ENCODE peak calls at places on chromosomes 4 and X, in seven cellular contexts. N, C, V, P, T, L and W are unnamed samples.

GRCh38 chrX:352582-353314 is 34.0 kb downstream of the PPP2R3B start:
- DNase-seq in N (no peak), C (no peak), V (no peak), P (no peak), T (no peak), L (no peak), W (no peak)

GRCh38 chr4:124230268-124230667 is 482.3 kb downstream of the ANKRD50 start:
- DNase-seq in N (no peak), C (no peak), V (no peak), P (no peak), T (no peak), L (no peak), W (peak; percentile 58)

GRCh38 chr4:182925298-182925738 is 8.1 kb upstream of the DCTD start:
- DNase-seq in N (peak; percentile 84), C (peak; percentile 83), V (peak; percentile 86), P (peak; percentile 91), T (peak; percentile 40), L (peak; percentile 90), W (peak; percentile 77)

GRCh38 chrX:14029039-14029424 is 660 bp downstream of the GEMIN8 start:
- DNase-seq in N (no peak), C (peak; percentile 24), V (peak; percentile 22), P (no peak), T (no peak), L (peak; percentile 19), W (no peak)

GRCh38 chr4:169311643-169312365 is 41.0 kb upstream of the SH3RF1 start:
- DNase-seq in N (peak; percentile 71), C (peak; percentile 81), V (peak; percentile 19), P (peak; percentile 66), T (peak; percentile 60), L (peak; percentile 20), W (peak; percentile 53)

GRCh38 chr4:38082424-38083374 is 122.5 kb downstream of the PTTG2 start:
- DNase-seq in N (no peak), C (no peak), V (no peak), P (no peak), T (peak; percentile 84), L (no peak), W (peak; percentile 50)

GRCh38 chrX:71515039-71515398 is 17.9 kb upstream of the OGT start:
- DNase-seq in N (no peak), C (no peak), V (no peak), P (no peak), T (peak; percentile 37), L (no peak), W (peak; percentile 38)

GRCh38 chrX:10821293-10821692 is 200.9 kb upstream of the MID1 start:
- DNase-seq in N (no peak), C (no peak), V (no peak), P (no peak), T (no peak), L (no peak), W (no peak)

GRCh38 chr4:146446555-146446954 is 75.2 kb downstream of the SLC10A7 start:
- DNase-seq in N (no peak), C (no peak), V (no peak), P (no peak), T (no peak), L (no peak), W (no peak)

GRCh38 chr4:146453192-146453591 is 68.5 kb downstream of the SLC10A7 start:
- DNase-seq in N (no peak), C (no peak), V (no peak), P (no peak), T (no peak), L (no peak), W (no peak)

GRCh38 chr4:146445198-146446150 is 76.3 kb downstream of the SLC10A7 start:
- DNase-seq in N (no peak), C (no peak), V (no peak), P (no peak), T (no peak), L (no peak), W (no peak)

DNA sequence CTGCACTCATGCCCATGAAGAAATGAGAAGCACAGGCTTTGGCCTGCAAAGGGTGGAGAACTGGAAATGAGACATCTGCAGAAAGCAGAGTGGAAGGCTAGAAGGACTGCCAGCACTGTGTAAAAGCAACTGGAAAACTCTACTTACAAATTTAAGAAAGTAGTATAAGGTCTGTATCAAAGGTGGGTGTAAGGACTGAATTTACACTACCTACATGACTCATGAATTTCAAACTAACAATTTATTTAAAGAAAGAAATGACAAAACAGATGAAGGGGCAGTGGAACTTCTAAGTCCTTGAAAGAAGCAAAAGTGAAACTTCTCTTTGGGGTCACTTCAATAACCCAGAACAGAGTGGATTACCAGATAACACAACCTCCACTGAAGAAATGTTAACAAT is 71.2 kb downstream of the SLC10A7 start:
- DNase-seq in N (no peak), C (no peak), V (no peak), P (no peak), T (peak; percentile 10), L (peak; percentile 70), W (no peak)
- TF ChIP-seq EZH2phosphoT487 in N (no peak), C (no peak), V (no peak), P (no peak), T (no peak), L (no peak), W (no peak)

DNA sequence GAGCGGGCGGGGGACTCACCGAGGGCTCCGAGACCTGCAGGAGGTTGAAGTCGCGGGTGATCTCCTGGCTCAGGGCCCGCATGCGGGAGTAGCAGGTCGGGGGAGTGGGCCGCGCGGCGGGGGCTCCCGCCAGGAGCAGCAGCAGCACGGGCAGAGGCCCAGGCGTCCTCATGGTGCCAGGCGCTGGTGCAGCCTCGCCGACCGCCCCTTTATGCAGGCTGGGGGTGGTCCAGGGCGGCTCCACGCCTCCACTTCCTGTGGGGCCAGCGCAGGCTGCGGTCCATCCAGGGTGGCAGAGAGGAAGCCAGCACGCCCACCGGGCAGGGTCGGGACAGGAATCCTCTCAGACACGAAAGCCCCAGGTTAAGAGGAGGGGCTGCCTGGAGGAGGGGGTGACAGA is at the start of gene CYTL1:
- DNase-seq in N (no peak), C (peak; percentile 37), V (no peak), P (no peak), T (no peak), L (no peak), W (no peak)
- H3K9me3 ChIP-seq in N (no peaks in the 10 kb centered on the region), C (no peaks in the 10 kb centered on the region), V (no peaks in the 10 kb centered on the region), P (no peaks in the 10 kb centered on the region), T (no peaks in the 10 kb centered on the region), L (no peaks in the 10 kb centered on the region), W (no peaks in the 10 kb centered on the region)

GRCh38 chr4:40325406-40326019 is 9.6 kb upstream of the CHRNA9 start:
- DNase-seq in N (peak; percentile 87), C (peak; percentile 69), V (peak; percentile 85), P (peak; percentile 58), T (peak; percentile 86), L (peak; percentile 82), W (peak; percentile 72)
- TF ChIP-seq EZH2phosphoT487 in N (no peak), C (no peak), V (no peak), P (no peak), T (no peak), L (no peak), W (no peak)

DNA sequence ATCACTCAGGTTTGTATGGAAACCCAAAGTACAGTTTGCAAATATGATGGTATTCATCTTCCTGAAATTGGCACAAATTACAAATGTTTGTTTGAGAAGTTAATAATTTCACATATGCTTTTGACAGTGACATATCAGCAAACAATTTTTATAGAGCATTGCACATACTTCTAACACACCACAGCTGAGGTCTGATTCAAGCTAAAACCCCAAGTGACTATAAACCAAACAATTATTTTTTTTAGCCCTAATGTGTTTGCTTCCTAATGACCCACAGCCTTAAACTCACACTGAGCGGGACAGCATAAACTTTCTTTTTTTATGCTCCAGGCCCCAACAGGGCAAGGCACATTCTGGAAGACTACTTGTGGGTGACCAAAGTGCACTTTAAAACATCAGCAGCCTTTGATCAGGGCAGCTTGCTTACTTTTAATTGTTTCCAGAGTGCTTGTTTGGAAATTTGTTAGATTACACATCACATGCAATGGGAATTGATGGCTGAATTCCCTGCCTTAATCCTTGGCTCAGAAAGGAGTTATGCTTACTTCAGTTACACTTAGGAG is 502.7 kb upstream of the SLIT2 start:
- DNase-seq in N (no peak), C (no peak), V (no peak), P (no peak), T (peak; percentile 53), L (no peak), W (peak; percentile 79)
- H3K9me3 ChIP-seq in N (no peaks in the 10 kb centered on the region), C (no peaks in the 10 kb centered on the region), V (no peaks in the 10 kb centered on the region), P (no peaks in the 10 kb centered on the region), T (no peaks in the 10 kb centered on the region), L (no peaks in the 10 kb centered on the region), W (no peaks in the 10 kb centered on the region)

DNA sequence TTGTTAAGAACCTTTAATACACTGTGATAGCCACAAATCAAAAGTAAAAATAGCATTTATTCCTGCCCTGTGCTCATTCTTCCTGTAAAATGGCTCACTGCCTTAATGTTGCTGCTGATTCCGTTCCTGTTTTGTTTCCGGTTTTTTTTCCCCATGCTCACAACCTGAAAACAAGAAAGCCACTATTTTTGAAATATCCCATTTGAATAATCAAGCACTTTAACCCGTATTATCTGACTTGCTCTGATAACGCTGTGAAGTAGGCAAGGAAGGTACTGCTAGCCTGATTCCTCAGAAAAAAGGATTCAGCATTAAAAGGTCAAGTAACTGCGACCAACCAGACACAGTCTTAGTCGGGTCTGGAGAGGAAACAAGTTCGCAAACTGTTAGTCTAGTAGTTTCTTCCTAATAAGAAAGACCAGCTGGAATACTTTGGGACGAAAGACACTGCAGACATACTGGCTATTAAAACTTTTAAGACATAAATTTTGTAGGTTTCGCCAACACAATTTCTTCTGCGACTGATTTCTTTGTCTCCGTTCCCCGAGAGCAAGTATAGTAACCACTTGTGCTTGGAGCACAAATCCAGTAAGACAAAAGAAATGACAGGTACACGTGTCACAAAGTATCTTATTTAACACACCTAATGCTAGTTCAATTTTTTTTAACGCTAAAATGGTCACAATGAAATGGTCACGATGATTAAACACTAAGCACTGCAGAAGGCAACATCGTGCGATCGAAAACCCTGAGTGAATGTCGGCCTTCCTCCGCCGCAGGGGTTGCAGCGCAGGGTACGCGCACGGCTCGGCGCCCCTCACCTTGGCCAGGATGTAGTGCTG is 799 bp downstream of the COX18 start:
- DNase-seq in N (peak; percentile 14), C (peak; percentile 21), V (peak; percentile 47), P (no peak), T (peak; percentile 54), L (peak; percentile 39), W (peak; percentile 43)
- TF ChIP-seq EZH2phosphoT487 in N (no peak), C (no peak), V (no peak), P (no peak), T (no peak), L (no peak), W (no peak)